ENCODE peak calls at places on chromosome 13, in nine cellular contexts. A is IMR-90, I is thyroid gland, Z is lower leg skin, F is Peyer's patch, Q is adrenal gland, J is tibial nerve, X is A549, U is body of pancreas. H is an unnamed sample.

GRCh38 chr13:87120476-87120875 is 550.7 kb upstream of the SLITRK5 start:
- DNase-seq in A (peak; percentile 44), I (no peak), Z (no peak), F (no peak), Q (no peak), J (no peak), X (no peak), U (no peak), H (no peak)

GRCh38 chr13:77310579-77311279 is 16.2 kb downstream of the MYCBP2 start:
- DNase-seq in A (no peak), I (no peak), Z (no peak), F (no peak), Q (no peak), J (no peak), X (no peak), U (no peak), H (no peak)

GRCh38 chr13:35881360-35881759 is 249.8 kb downstream of the DCLK1 start:
- DNase-seq in A (peak; percentile 39), I (peak; percentile 27), Z (no peak), F (no peak), Q (no peak), J (no peak), X (no peak), U (no peak), H (no peak)

GRCh38 chr13:78701383-78701782 is 42.4 kb upstream of the OBI1 start:
- DNase-seq in A (no peak), I (no peak), Z (no peak), F (no peak), Q (no peak), J (no peak), X (no peak), U (no peak), H (no peak)

GRCh38 chr13:72284791-72285190 is 417.8 kb upstream of the DACH1 start:
- DNase-seq in A (no peak), I (no peak), Z (no peak), F (no peak), Q (no peak), J (no peak), X (no peak), U (no peak), H (no peak)

GRCh38 chr13:44132710-44133109 is 240.9 kb upstream of the SERP2 start:
- DNase-seq in A (peak; percentile 71), I (no peak), Z (peak; percentile 88), F (no peak), Q (peak; percentile 88), J (peak; percentile 15), X (no peak), U (peak; percentile 50), H (peak; percentile 37)

GRCh38 chr13:113114511-113115362 is 7.9 kb upstream of the F10 start:
- DNase-seq in A (no peak), I (no peak), Z (peak; percentile 72), F (no peak), Q (no peak), J (no peak), X (no peak), U (peak; percentile 8), H (no peak)

GRCh38 chr13:109345433-109345941 is 440.9 kb downstream of the IRS2 start:
- DNase-seq in A (peak; percentile 77), I (no peak), Z (no peak), F (no peak), Q (no peak), J (no peak), X (no peak), U (no peak), H (no peak)

GRCh38 chr13:27007166-27007565 is 164.4 kb downstream of the USP12 start:
- DNase-seq in A (no peak), I (peak; percentile 11), Z (peak; percentile 82), F (no peak), Q (no peak), J (no peak), X (no peak), U (no peak), H (no peak)

GRCh38 chr13:95779522-95779921 is 102.6 kb downstream of the DNAJC3 start:
- DNase-seq in A (no peak), I (no peak), Z (no peak), F (no peak), Q (no peak), J (no peak), X (no peak), U (no peak), H (no peak)

GRCh38 chr13:94987869-94988268 is 275.5 kb upstream of the SOX21 start:
- DNase-seq in A (no peak), I (no peak), Z (no peak), F (no peak), Q (no peak), J (no peak), X (no peak), U (no peak), H (no peak)

GRCh38 chr13:89695343-89696257 is 1651.9 kb upstream of the MIR17HG start:
- DNase-seq in A (peak; percentile 8), I (peak; percentile 49), Z (no peak), F (no peak), Q (peak; percentile 44), J (no peak), X (peak; percentile 0), U (peak; percentile 48), H (no peak)

GRCh38 chr13:75770164-75771145 is 134.3 kb downstream of the LMO7 start:
- DNase-seq in A (peak; percentile 65), I (no peak), Z (no peak), F (no peak), Q (no peak), J (no peak), X (no peak), U (no peak), H (no peak)

GRCh38 chr13:35953537-35954206 is 177.5 kb downstream of the DCLK1 start:
- DNase-seq in A (peak; percentile 94), I (peak; percentile 42), Z (peak; percentile 94), F (peak; percentile 16), Q (peak; percentile 56), J (peak; percentile 70), X (peak; percentile 7), U (peak; percentile 37), H (peak; percentile 85)

GRCh38 chr13:75319244-75319643 is 162.7 kb downstream of the TBC1D4 start:
- DNase-seq in A (peak; percentile 63), I (no peak), Z (no peak), F (no peak), Q (no peak), J (no peak), X (no peak), U (no peak), H (no peak)

GRCh38 chr13:112972867-112973576 is 4.0 kb downstream of the MCF2L start:
- DNase-seq in A (no peak), I (peak; percentile 26), Z (no peak), F (no peak), Q (no peak), J (no peak), X (no peak), U (no peak), H (no peak)

GRCh38 chr13:52162279-52163101 is 3.1 kb upstream of the NEK3 start:
- DNase-seq in A (peak; percentile 70), I (no peak), Z (no peak), F (no peak), Q (no peak), J (no peak), X (no peak), U (no peak), H (no peak)

GRCh38 chr13:110538632-110539031 is 22.9 kb downstream of the RAB20 start:
- DNase-seq in A (no peak), I (peak; percentile 56), Z (no peak), F (no peak), Q (no peak), J (no peak), X (no peak), U (peak; percentile 64), H (peak; percentile 38)

GRCh38 chr13:110533771-110534670 is 27.5 kb downstream of the RAB20 start:
- DNase-seq in A (no peak), I (no peak), Z (no peak), F (no peak), Q (no peak), J (no peak), X (no peak), U (no peak), H (no peak)

GRCh38 chr13:110535526-110535925 is 26.0 kb downstream of the RAB20 start:
- DNase-seq in A (no peak), I (no peak), Z (no peak), F (no peak), Q (no peak), J (no peak), X (no peak), U (no peak), H (no peak)

GRCh38 chr13:110537116-110537515 is 24.4 kb downstream of the RAB20 start:
- DNase-seq in A (no peak), I (no peak), Z (no peak), F (no peak), Q (no peak), J (no peak), X (no peak), U (no peak), H (no peak)

DNA sequence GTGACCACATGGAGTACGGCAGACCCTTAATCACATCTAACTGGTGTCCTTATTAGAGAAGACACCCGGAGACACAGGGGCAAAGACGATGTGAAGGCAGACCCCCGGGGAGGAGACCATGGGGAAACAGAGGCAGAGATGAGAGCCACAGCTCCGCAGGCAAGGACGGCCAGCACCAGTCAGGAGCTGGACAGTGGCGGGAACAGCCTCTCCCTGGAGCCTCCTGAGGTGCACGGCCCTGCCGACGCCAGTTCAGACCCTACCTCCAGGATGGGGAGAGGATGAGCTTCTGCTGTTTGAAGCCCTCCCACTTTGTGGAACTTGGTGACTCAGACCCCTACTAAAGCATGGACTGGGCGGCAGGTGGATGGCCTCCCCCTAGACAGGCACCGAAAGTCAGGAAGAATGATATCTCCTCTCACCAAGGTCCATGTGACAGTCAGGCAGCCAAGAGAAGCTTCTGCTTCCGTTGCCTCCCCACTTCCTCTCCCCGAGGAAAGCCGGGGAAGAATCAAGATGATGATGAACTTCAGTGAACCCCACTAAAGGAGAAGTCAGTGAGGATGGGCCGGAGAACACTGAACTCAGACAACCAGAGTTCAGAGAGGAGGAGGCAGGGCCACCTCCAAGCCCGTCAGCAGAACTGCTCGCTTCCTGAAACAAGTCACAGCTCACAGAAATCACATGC is 25.4 kb downstream of the RAB20 start:
- DNase-seq in A (no peak), I (no peak), Z (no peak), F (peak; percentile 25), Q (peak; percentile 65), J (no peak), X (no peak), U (no peak), H (no peak)
- TF ChIP-seq POLR2A in A (no peak), I (no peak), Z (no peak), F (no peak), Q (no peak), J (peak; percentile 13), X (no peak), U (no peak), H (no peak)

GRCh38 chr13:47472516-47472915 is 528.6 kb downstream of the SUCLA2 start:
- DNase-seq in A (no peak), I (no peak), Z (no peak), F (no peak), Q (no peak), J (no peak), X (no peak), U (no peak), H (no peak)
- TF ChIP-seq CTCF in A (no peak), I (no peak), Z (no peak), F (no peak), Q (no peak), J (no peak), X (no peak), U (no peak), H (no peak)

GRCh38 chr13:107025991-107026390 is 458.1 kb upstream of the ARGLU1 start:
- DNase-seq in A (peak; percentile 71), I (peak; percentile 76), Z (peak; percentile 83), F (no peak), Q (peak; percentile 7), J (no peak), X (no peak), U (peak; percentile 53), H (peak; percentile 19)
- TF ChIP-seq POLR2A in A (no peak), I (no peak), Z (no peak), F (no peak), Q (no peak), J (no peak), X (no peak), U (no peak), H (no peak)

GRCh38 chr13:97810152-97810551 is 143.3 kb upstream of the IPO5 start:
- DNase-seq in A (peak; percentile 14), I (no peak), Z (no peak), F (no peak), Q (no peak), J (no peak), X (no peak), U (no peak), H (no peak)
- TF ChIP-seq CTCF in A (peak; percentile 49), I (no peak), Z (no peak), F (no peak), Q (peak; percentile 54), J (no peak), X (peak; percentile 43), U (peak; percentile 18), H (no peak)